ENCODE peak calls at places on chromosome 13, in seven cellular contexts. One of them, this sample, is unnamed.

GRCh38 chr13:88068316-88068715 is 397.1 kb downstream of the SLITRK5 start:
- DNase-seq in upper lobe of right lung: no peak
- DNase-seq in CD8-positive, alpha-beta memory T cell: no peak
- DNase-seq in fibroblast of lung: peak; percentile 74
- DNase-seq in CD4-positive, alpha-beta memory T cell: no peak
- DNase-seq in gastrocnemius medialis: no peak
- DNase-seq in SK-N-SH: no peak
- DNase-seq in this sample: no peak

GRCh38 chr13:30111810-30112209 is 195.5 kb downstream of the KATNAL1 start:
- DNase-seq in upper lobe of right lung: no peak
- DNase-seq in CD8-positive, alpha-beta memory T cell: no peak
- DNase-seq in fibroblast of lung: no peak
- DNase-seq in CD4-positive, alpha-beta memory T cell: no peak
- DNase-seq in gastrocnemius medialis: no peak
- DNase-seq in SK-N-SH: no peak
- DNase-seq in this sample: no peak

GRCh38 chr13:74290324-74290773 is 156.1 kb upstream of the KLF12 start:
- DNase-seq in upper lobe of right lung: no peak
- DNase-seq in CD8-positive, alpha-beta memory T cell: peak; percentile 45
- DNase-seq in fibroblast of lung: peak; percentile 99
- DNase-seq in CD4-positive, alpha-beta memory T cell: peak; percentile 68
- DNase-seq in gastrocnemius medialis: peak; percentile 29
- DNase-seq in SK-N-SH: peak; percentile 47
- DNase-seq in this sample: peak; percentile 23

GRCh38 chr13:48994731-48995130 is 19.0 kb downstream of the FNDC3A start:
- DNase-seq in upper lobe of right lung: no peak
- DNase-seq in CD8-positive, alpha-beta memory T cell: no peak
- DNase-seq in fibroblast of lung: peak; percentile 63
- DNase-seq in CD4-positive, alpha-beta memory T cell: no peak
- DNase-seq in gastrocnemius medialis: no peak
- DNase-seq in SK-N-SH: no peak
- DNase-seq in this sample: no peak

GRCh38 chr13:100520936-100521765 is 67.4 kb downstream of the GGACT start:
- DNase-seq in upper lobe of right lung: no peak
- DNase-seq in CD8-positive, alpha-beta memory T cell: no peak
- DNase-seq in fibroblast of lung: no peak
- DNase-seq in CD4-positive, alpha-beta memory T cell: no peak
- DNase-seq in gastrocnemius medialis: no peak
- DNase-seq in SK-N-SH: no peak
- DNase-seq in this sample: no peak

GRCh38 chr13:74675185-74675584 is 541.0 kb upstream of the KLF12 start:
- DNase-seq in upper lobe of right lung: no peak
- DNase-seq in CD8-positive, alpha-beta memory T cell: no peak
- DNase-seq in fibroblast of lung: peak; percentile 80
- DNase-seq in CD4-positive, alpha-beta memory T cell: no peak
- DNase-seq in gastrocnemius medialis: no peak
- DNase-seq in SK-N-SH: no peak
- DNase-seq in this sample: no peak

GRCh38 chr13:106311004-106311403 is 224.5 kb downstream of the EFNB2 start:
- DNase-seq in upper lobe of right lung: no peak
- DNase-seq in CD8-positive, alpha-beta memory T cell: no peak
- DNase-seq in fibroblast of lung: no peak
- DNase-seq in CD4-positive, alpha-beta memory T cell: no peak
- DNase-seq in gastrocnemius medialis: no peak
- DNase-seq in SK-N-SH: no peak
- DNase-seq in this sample: no peak

GRCh38 chr13:79581870-79582315 is 100.9 kb downstream of the NDFIP2 start:
- DNase-seq in upper lobe of right lung: no peak
- DNase-seq in CD8-positive, alpha-beta memory T cell: no peak
- DNase-seq in fibroblast of lung: peak; percentile 39
- DNase-seq in CD4-positive, alpha-beta memory T cell: no peak
- DNase-seq in gastrocnemius medialis: peak; percentile 16
- DNase-seq in SK-N-SH: no peak
- DNase-seq in this sample: no peak

GRCh38 chr13:114110091-114110829 is 22.2 kb downstream of the RASA3 start:
- DNase-seq in upper lobe of right lung: peak; percentile 78
- DNase-seq in CD8-positive, alpha-beta memory T cell: peak; percentile 85
- DNase-seq in fibroblast of lung: no peak
- DNase-seq in CD4-positive, alpha-beta memory T cell: peak; percentile 88
- DNase-seq in gastrocnemius medialis: peak; percentile 40
- DNase-seq in SK-N-SH: peak; percentile 66
- DNase-seq in this sample: no peak

GRCh38 chr13:113837554-113838355 is 26.1 kb downstream of the GAS6 start:
- DNase-seq in upper lobe of right lung: peak; percentile 89
- DNase-seq in CD8-positive, alpha-beta memory T cell: no peak
- DNase-seq in fibroblast of lung: peak; percentile 99
- DNase-seq in CD4-positive, alpha-beta memory T cell: no peak
- DNase-seq in gastrocnemius medialis: peak; percentile 99
- DNase-seq in SK-N-SH: peak; percentile 84
- DNase-seq in this sample: peak; percentile 68

GRCh38 chr13:113860051-113860471 is 3.8 kb downstream of the GAS6 start:
- DNase-seq in upper lobe of right lung: no peak
- DNase-seq in CD8-positive, alpha-beta memory T cell: no peak
- DNase-seq in fibroblast of lung: no peak
- DNase-seq in CD4-positive, alpha-beta memory T cell: no peak
- DNase-seq in gastrocnemius medialis: peak; percentile 5
- DNase-seq in SK-N-SH: no peak
- DNase-seq in this sample: peak; percentile 95

GRCh38 chr13:94173312-94173854 is 306.1 kb downstream of the DCT start:
- DNase-seq in upper lobe of right lung: no peak
- DNase-seq in CD8-positive, alpha-beta memory T cell: no peak
- DNase-seq in fibroblast of lung: peak; percentile 93
- DNase-seq in CD4-positive, alpha-beta memory T cell: no peak
- DNase-seq in gastrocnemius medialis: no peak
- DNase-seq in SK-N-SH: no peak
- DNase-seq in this sample: no peak

GRCh38 chr13:48586591-48587103 is 53.8 kb upstream of the RCBTB2 start:
- DNase-seq in upper lobe of right lung: no peak
- DNase-seq in CD8-positive, alpha-beta memory T cell: no peak
- DNase-seq in fibroblast of lung: peak; percentile 71
- DNase-seq in CD4-positive, alpha-beta memory T cell: peak; percentile 11
- DNase-seq in gastrocnemius medialis: no peak
- DNase-seq in SK-N-SH: no peak
- DNase-seq in this sample: no peak

GRCh38 chr13:98997738-98998641 is 20.1 kb upstream of the DOCK9 start:
- DNase-seq in upper lobe of right lung: no peak
- DNase-seq in CD8-positive, alpha-beta memory T cell: no peak
- DNase-seq in fibroblast of lung: peak; percentile 71
- DNase-seq in CD4-positive, alpha-beta memory T cell: no peak
- DNase-seq in gastrocnemius medialis: no peak
- DNase-seq in SK-N-SH: no peak
- DNase-seq in this sample: peak; percentile 25

GRCh38 chr13:53920916-53921315 is 892.3 kb downstream of the OLFM4 start:
- DNase-seq in upper lobe of right lung: no peak
- DNase-seq in CD8-positive, alpha-beta memory T cell: no peak
- DNase-seq in fibroblast of lung: no peak
- DNase-seq in CD4-positive, alpha-beta memory T cell: no peak
- DNase-seq in gastrocnemius medialis: no peak
- DNase-seq in SK-N-SH: no peak
- DNase-seq in this sample: no peak

GRCh38 chr13:66139701-66140100 is 1090.4 kb downstream of the PCDH9 start:
- DNase-seq in upper lobe of right lung: no peak
- DNase-seq in CD8-positive, alpha-beta memory T cell: no peak
- DNase-seq in fibroblast of lung: no peak
- DNase-seq in CD4-positive, alpha-beta memory T cell: no peak
- DNase-seq in gastrocnemius medialis: no peak
- DNase-seq in SK-N-SH: no peak
- DNase-seq in this sample: no peak

GRCh38 chr13:97659602-97660001 is 225.6 kb downstream of the RAP2A start:
- DNase-seq in upper lobe of right lung: no peak
- DNase-seq in CD8-positive, alpha-beta memory T cell: no peak
- DNase-seq in fibroblast of lung: peak; percentile 5
- DNase-seq in CD4-positive, alpha-beta memory T cell: no peak
- DNase-seq in gastrocnemius medialis: no peak
- DNase-seq in SK-N-SH: peak; percentile 46
- DNase-seq in this sample: no peak

GRCh38 chr13:35349673-35350278 is 126.7 kb downstream of the MAB21L1 start:
- DNase-seq in upper lobe of right lung: no peak
- DNase-seq in CD8-positive, alpha-beta memory T cell: no peak
- DNase-seq in fibroblast of lung: peak; percentile 19
- DNase-seq in CD4-positive, alpha-beta memory T cell: no peak
- DNase-seq in gastrocnemius medialis: no peak
- DNase-seq in SK-N-SH: no peak
- DNase-seq in this sample: peak; percentile 93

GRCh38 chr13:29594310-29594709 is 1.2 kb downstream of the SLC7A1 start:
- DNase-seq in upper lobe of right lung: no peak
- DNase-seq in CD8-positive, alpha-beta memory T cell: peak; percentile 31
- DNase-seq in fibroblast of lung: peak; percentile 91
- DNase-seq in CD4-positive, alpha-beta memory T cell: peak; percentile 49
- DNase-seq in gastrocnemius medialis: no peak
- DNase-seq in SK-N-SH: peak; percentile 62
- DNase-seq in this sample: peak; percentile 68

GRCh38 chr13:29500426-29500825 is 95.1 kb downstream of the SLC7A1 start:
- DNase-seq in upper lobe of right lung: peak; percentile 12
- DNase-seq in CD8-positive, alpha-beta memory T cell: no peak
- DNase-seq in fibroblast of lung: no peak
- DNase-seq in CD4-positive, alpha-beta memory T cell: no peak
- DNase-seq in gastrocnemius medialis: no peak
- DNase-seq in SK-N-SH: no peak
- DNase-seq in this sample: no peak

GRCh38 chr13:43077446-43077845 is 54.1 kb downstream of the DNAJC15 start:
- DNase-seq in upper lobe of right lung: no peak
- DNase-seq in CD8-positive, alpha-beta memory T cell: no peak
- DNase-seq in fibroblast of lung: no peak
- DNase-seq in CD4-positive, alpha-beta memory T cell: no peak
- DNase-seq in gastrocnemius medialis: no peak
- DNase-seq in SK-N-SH: no peak
- DNase-seq in this sample: no peak

GRCh38 chr13:26518433-26519084 is 38.9 kb upstream of the WASF3 start:
- DNase-seq in upper lobe of right lung: no peak
- DNase-seq in CD8-positive, alpha-beta memory T cell: no peak
- DNase-seq in fibroblast of lung: no peak
- DNase-seq in CD4-positive, alpha-beta memory T cell: no peak
- DNase-seq in gastrocnemius medialis: no peak
- DNase-seq in SK-N-SH: no peak
- DNase-seq in this sample: no peak

GRCh38 chr13:98239156-98240076 is 62.3 kb upstream of the RNF113B start:
- DNase-seq in upper lobe of right lung: no peak
- DNase-seq in CD8-positive, alpha-beta memory T cell: no peak
- DNase-seq in fibroblast of lung: no peak
- DNase-seq in CD4-positive, alpha-beta memory T cell: no peak
- DNase-seq in gastrocnemius medialis: no peak
- DNase-seq in SK-N-SH: no peak
- DNase-seq in this sample: no peak

GRCh38 chr13:101211261-101211660 is 205.0 kb downstream of the NALCN start:
- DNase-seq in upper lobe of right lung: no peak
- DNase-seq in CD8-positive, alpha-beta memory T cell: no peak
- DNase-seq in fibroblast of lung: peak; percentile 59
- DNase-seq in CD4-positive, alpha-beta memory T cell: no peak
- DNase-seq in gastrocnemius medialis: no peak
- DNase-seq in SK-N-SH: no peak
- DNase-seq in this sample: no peak

DNA sequence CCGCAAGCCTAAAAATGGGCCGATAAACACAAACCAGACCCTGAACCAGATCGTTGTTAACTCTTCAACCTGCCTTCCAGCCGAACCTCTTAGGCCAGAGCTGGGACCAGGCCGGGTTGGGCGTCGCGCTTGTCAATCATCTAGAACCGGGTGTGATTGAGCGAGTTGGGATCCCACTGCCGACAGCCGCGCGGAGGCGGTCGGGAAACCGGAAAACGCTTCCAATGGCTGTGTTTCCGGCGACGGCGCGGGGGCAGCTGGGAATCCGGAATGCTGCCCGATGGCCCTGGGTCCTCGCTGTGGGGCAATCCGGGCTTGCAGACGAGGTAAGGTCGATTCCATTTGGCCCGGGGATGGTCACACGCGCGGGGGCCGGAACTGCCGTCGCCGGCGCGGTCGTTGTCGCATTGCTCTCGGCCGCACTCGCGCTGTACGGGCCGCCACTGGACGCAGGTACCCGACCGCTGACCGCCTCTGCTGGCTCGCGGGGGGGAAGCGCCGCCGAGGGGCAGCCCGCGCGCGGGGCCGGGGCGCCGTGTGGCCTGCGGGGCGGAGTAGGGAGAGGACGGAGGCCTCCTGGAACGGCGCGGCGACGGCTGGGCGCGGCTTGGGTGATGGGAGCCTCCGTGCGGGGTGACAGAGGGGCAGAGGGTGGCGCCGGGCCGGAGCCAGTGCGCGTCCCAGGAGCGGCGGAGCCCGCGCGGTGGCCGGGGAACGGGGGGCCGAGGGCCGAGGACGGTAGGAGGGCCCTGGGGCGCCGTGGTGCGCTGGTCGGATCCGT is at the start of gene NAXD:
- DNase-seq in upper lobe of right lung: peak; percentile 97
- DNase-seq in CD8-positive, alpha-beta memory T cell: peak; percentile 68
- DNase-seq in fibroblast of lung: peak; percentile 96
- DNase-seq in CD4-positive, alpha-beta memory T cell: peak; percentile 75
- DNase-seq in gastrocnemius medialis: peak; percentile 94
- DNase-seq in SK-N-SH: peak; percentile 99
- DNase-seq in this sample: peak; percentile 94
- H3K4me1 ChIP-seq in upper lobe of right lung: peaks cover 22% of the 10 kb centered on the region
- H3K4me1 ChIP-seq in CD8-positive, alpha-beta memory T cell: peaks cover 19% of the 10 kb centered on the region
- H3K4me1 ChIP-seq in fibroblast of lung: peaks cover 10% of the 10 kb centered on the region
- H3K4me1 ChIP-seq in CD4-positive, alpha-beta memory T cell: peaks cover 17% of the 10 kb centered on the region
- H3K4me1 ChIP-seq in gastrocnemius medialis: peaks cover 31% of the 10 kb centered on the region
- H3K4me1 ChIP-seq in SK-N-SH: peaks cover 4% of the 10 kb centered on the region
- H3K4me1 ChIP-seq in this sample: peaks cover 6% of the 10 kb centered on the region

DNA sequence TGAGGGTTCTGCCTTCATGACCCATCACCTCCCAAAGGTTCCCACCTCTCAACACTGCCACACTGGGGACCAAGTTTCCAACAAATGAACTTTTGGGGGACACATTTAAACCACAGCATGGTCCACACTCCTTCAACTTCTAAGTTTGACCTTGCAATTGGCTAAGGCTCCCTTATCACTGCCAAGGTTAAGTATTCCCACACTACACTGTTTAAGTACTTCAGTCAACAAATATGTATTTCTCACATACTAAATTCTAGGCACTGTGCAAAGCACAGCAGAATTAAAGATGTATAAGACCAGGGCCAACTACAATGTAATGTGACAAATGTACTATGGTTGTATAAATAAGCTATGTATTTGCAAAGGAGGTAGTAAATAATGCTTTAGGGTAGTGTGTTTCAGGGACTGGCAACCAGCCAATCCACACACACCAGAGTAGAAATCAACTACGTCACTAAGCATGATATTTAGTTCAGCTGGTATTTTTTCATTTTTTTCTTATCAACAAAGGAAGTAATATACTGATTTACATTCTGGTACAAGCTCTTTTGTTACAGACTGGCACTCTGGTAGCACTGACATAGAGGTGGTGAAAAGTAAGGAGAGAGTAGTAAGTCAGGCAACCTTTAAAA is 12.2 kb downstream of the NUFIP1 start:
- DNase-seq in upper lobe of right lung: no peak
- DNase-seq in CD8-positive, alpha-beta memory T cell: no peak
- DNase-seq in fibroblast of lung: no peak
- DNase-seq in CD4-positive, alpha-beta memory T cell: no peak
- DNase-seq in gastrocnemius medialis: no peak
- DNase-seq in SK-N-SH: no peak
- DNase-seq in this sample: no peak
- H3K4me1 ChIP-seq in upper lobe of right lung: peaks cover 10% of the 10 kb centered on the region
- H3K4me1 ChIP-seq in CD8-positive, alpha-beta memory T cell: no peaks in the 10 kb centered on the region
- H3K4me1 ChIP-seq in fibroblast of lung: peaks cover 7% of the 10 kb centered on the region
- H3K4me1 ChIP-seq in CD4-positive, alpha-beta memory T cell: no peaks in the 10 kb centered on the region
- H3K4me1 ChIP-seq in gastrocnemius medialis: peaks cover 6% of the 10 kb centered on the region
- H3K4me1 ChIP-seq in SK-N-SH: no peaks in the 10 kb centered on the region
- H3K4me1 ChIP-seq in this sample: no peaks in the 10 kb centered on the region

GRCh38 chr13:19596960-19597361 is 35.6 kb upstream of the TPTE2 start:
- DNase-seq in upper lobe of right lung: no peak
- DNase-seq in CD8-positive, alpha-beta memory T cell: no peak
- DNase-seq in fibroblast of lung: peak; percentile 42
- DNase-seq in CD4-positive, alpha-beta memory T cell: no peak
- DNase-seq in gastrocnemius medialis: no peak
- DNase-seq in SK-N-SH: no peak
- DNase-seq in this sample: no peak
- H3K4me1 ChIP-seq in upper lobe of right lung: no peaks in the 10 kb centered on the region
- H3K4me1 ChIP-seq in CD8-positive, alpha-beta memory T cell: no peaks in the 10 kb centered on the region
- H3K4me1 ChIP-seq in fibroblast of lung: peaks cover 7% of the 10 kb centered on the region
- H3K4me1 ChIP-seq in CD4-positive, alpha-beta memory T cell: no peaks in the 10 kb centered on the region
- H3K4me1 ChIP-seq in gastrocnemius medialis: no peaks in the 10 kb centered on the region
- H3K4me1 ChIP-seq in SK-N-SH: no peaks in the 10 kb centered on the region
- H3K4me1 ChIP-seq in this sample: no peaks in the 10 kb centered on the region

GRCh38 chr13:77535448-77535847 is at the start of gene SCEL:
- DNase-seq in upper lobe of right lung: no peak
- DNase-seq in CD8-positive, alpha-beta memory T cell: no peak
- DNase-seq in fibroblast of lung: no peak
- DNase-seq in CD4-positive, alpha-beta memory T cell: no peak
- DNase-seq in gastrocnemius medialis: no peak
- DNase-seq in SK-N-SH: no peak
- DNase-seq in this sample: peak; percentile 27
- H3K4me1 ChIP-seq in upper lobe of right lung: no peaks in the 10 kb centered on the region
- H3K4me1 ChIP-seq in CD8-positive, alpha-beta memory T cell: no peaks in the 10 kb centered on the region
- H3K4me1 ChIP-seq in fibroblast of lung: no peaks in the 10 kb centered on the region
- H3K4me1 ChIP-seq in CD4-positive, alpha-beta memory T cell: no peaks in the 10 kb centered on the region
- H3K4me1 ChIP-seq in gastrocnemius medialis: no peaks in the 10 kb centered on the region
- H3K4me1 ChIP-seq in SK-N-SH: no peaks in the 10 kb centered on the region
- H3K4me1 ChIP-seq in this sample: no peaks in the 10 kb centered on the region

This sample was measured in small intestine.